ENCODE peak calls at places on chromosomes 11 and 22, in eight cellular contexts. One of them, this sample, is unnamed.

GRCh38 chr11:112863304-112863703 is 97.9 kb upstream of the NCAM1 start:
- DNase-seq in endothelial cell of umbilical vein: no peak
- DNase-seq in pancreas: no peak
- DNase-seq in stomach: no peak
- DNase-seq in lower lobe of right lung: no peak
- DNase-seq in sigmoid colon: no peak
- DNase-seq in psoas muscle: no peak
- DNase-seq in neuronal stem cell: no peak
- DNase-seq in this sample: no peak

GRCh38 chr11:31303644-31304043 is 65.9 kb downstream of the DCDC1 start:
- DNase-seq in pancreas: no peak
- DNase-seq in lower lobe of right lung: no peak
- DNase-seq in endothelial cell of umbilical vein: no peak
- DNase-seq in psoas muscle: no peak
- DNase-seq in neuronal stem cell: no peak
- DNase-seq in sigmoid colon: no peak
- DNase-seq in stomach: no peak
- DNase-seq in this sample: no peak

GRCh38 chr11:119338318-119338890 is 2.3 kb downstream of the C1QTNF5 start:
- DNase-seq in neuronal stem cell: peak; percentile 88
- DNase-seq in pancreas: peak; percentile 64
- DNase-seq in endothelial cell of umbilical vein: peak; percentile 90
- DNase-seq in sigmoid colon: peak; percentile 88
- DNase-seq in psoas muscle: peak; percentile 78
- DNase-seq in lower lobe of right lung: peak; percentile 76
- DNase-seq in stomach: peak; percentile 75
- DNase-seq in this sample: peak; percentile 78

GRCh38 chr22:38176170-38176741 is 5.4 kb downstream of the PLA2G6 start:
- DNase-seq in lower lobe of right lung: peak; percentile 79
- DNase-seq in psoas muscle: peak; percentile 97
- DNase-seq in pancreas: peak; percentile 51
- DNase-seq in endothelial cell of umbilical vein: peak; percentile 99
- DNase-seq in neuronal stem cell: no peak
- DNase-seq in stomach: peak; percentile 79
- DNase-seq in sigmoid colon: peak; percentile 91
- DNase-seq in this sample: peak; percentile 81

GRCh38 chr11:26905368-26905767 is 88.5 kb upstream of the FIBIN start:
- DNase-seq in pancreas: no peak
- DNase-seq in lower lobe of right lung: no peak
- DNase-seq in neuronal stem cell: no peak
- DNase-seq in endothelial cell of umbilical vein: no peak
- DNase-seq in sigmoid colon: no peak
- DNase-seq in psoas muscle: no peak
- DNase-seq in stomach: no peak
- DNase-seq in this sample: no peak

GRCh38 chr11:45647786-45648185 is 17.6 kb downstream of the CHST1 start:
- DNase-seq in psoas muscle: no peak
- DNase-seq in endothelial cell of umbilical vein: no peak
- DNase-seq in lower lobe of right lung: no peak
- DNase-seq in sigmoid colon: no peak
- DNase-seq in neuronal stem cell: peak; percentile 57
- DNase-seq in pancreas: no peak
- DNase-seq in stomach: no peak
- DNase-seq in this sample: no peak

GRCh38 chr22:27687984-27688545 is 113.5 kb downstream of the MN1 start:
- DNase-seq in stomach: no peak
- DNase-seq in sigmoid colon: no peak
- DNase-seq in psoas muscle: no peak
- DNase-seq in pancreas: no peak
- DNase-seq in endothelial cell of umbilical vein: no peak
- DNase-seq in neuronal stem cell: no peak
- DNase-seq in lower lobe of right lung: no peak
- DNase-seq in this sample: no peak

GRCh38 chr11:59206635-59207034 is 6.1 kb downstream of the MPEG1 start:
- DNase-seq in psoas muscle: no peak
- DNase-seq in pancreas: peak; percentile 45
- DNase-seq in neuronal stem cell: no peak
- DNase-seq in stomach: peak; percentile 55
- DNase-seq in lower lobe of right lung: no peak
- DNase-seq in sigmoid colon: no peak
- DNase-seq in endothelial cell of umbilical vein: peak; percentile 41
- DNase-seq in this sample: no peak

GRCh38 chr11:64241175-64241429 is 207 bp downstream of the FKBP2 start:
- DNase-seq in lower lobe of right lung: no peak
- DNase-seq in neuronal stem cell: no peak
- DNase-seq in psoas muscle: no peak
- DNase-seq in endothelial cell of umbilical vein: no peak
- DNase-seq in stomach: no peak
- DNase-seq in pancreas: no peak
- DNase-seq in sigmoid colon: no peak
- DNase-seq in this sample: no peak

DNA sequence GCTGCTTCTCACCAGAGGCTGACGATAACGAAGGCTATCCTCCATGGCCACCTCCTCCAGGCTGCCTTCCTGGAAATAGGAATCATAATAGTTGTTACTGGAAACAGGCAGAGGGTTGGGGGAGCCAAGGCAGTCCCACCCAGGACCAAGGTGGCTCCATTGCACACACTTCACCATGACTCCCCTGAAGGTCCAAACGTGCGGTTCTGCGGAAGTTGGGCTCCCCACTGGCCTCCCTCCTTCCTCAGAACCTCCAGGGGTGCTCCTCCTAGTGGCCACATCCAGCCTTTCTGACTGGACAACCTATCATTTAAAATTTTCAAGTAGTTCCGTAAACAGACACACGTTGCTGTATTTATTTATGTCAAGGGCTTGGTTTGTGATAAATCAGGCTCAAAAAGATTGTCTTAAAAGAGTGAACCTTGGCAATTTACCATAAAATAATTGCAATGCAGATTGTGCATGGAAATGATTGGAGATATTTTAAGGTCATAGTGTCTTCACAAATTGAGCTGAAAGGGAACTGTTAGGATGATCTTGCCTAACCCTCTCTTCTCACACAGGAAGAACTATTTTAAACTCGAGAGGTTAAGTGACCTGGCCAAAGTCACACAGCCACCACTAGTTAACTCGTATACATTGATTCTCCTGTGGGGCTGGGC is 1.4 kb upstream of the TCN2 start:
- DNase-seq in lower lobe of right lung: peak; percentile 70
- DNase-seq in psoas muscle: peak; percentile 66
- DNase-seq in stomach: peak; percentile 63
- DNase-seq in endothelial cell of umbilical vein: peak; percentile 66
- DNase-seq in sigmoid colon: no peak
- DNase-seq in pancreas: peak; percentile 63
- DNase-seq in neuronal stem cell: no peak
- DNase-seq in this sample: no peak
- H3K27ac ChIP-seq in lower lobe of right lung: peak overlapping the region; percentile 86
- H3K27ac ChIP-seq in psoas muscle: peak overlapping the region; percentile 80
- H3K27ac ChIP-seq in stomach: peak overlapping the region; percentile 71
- H3K27ac ChIP-seq in endothelial cell of umbilical vein: peak overlapping the region; percentile 54
- H3K27ac ChIP-seq in sigmoid colon: peak overlapping the region; percentile 88
- H3K27ac ChIP-seq in pancreas: peak overlapping the region; percentile 78
- H3K27ac ChIP-seq in neuronal stem cell: peak overlapping the region; percentile 93
- H3K27ac ChIP-seq in this sample: peak overlapping the region; percentile 83

DNA sequence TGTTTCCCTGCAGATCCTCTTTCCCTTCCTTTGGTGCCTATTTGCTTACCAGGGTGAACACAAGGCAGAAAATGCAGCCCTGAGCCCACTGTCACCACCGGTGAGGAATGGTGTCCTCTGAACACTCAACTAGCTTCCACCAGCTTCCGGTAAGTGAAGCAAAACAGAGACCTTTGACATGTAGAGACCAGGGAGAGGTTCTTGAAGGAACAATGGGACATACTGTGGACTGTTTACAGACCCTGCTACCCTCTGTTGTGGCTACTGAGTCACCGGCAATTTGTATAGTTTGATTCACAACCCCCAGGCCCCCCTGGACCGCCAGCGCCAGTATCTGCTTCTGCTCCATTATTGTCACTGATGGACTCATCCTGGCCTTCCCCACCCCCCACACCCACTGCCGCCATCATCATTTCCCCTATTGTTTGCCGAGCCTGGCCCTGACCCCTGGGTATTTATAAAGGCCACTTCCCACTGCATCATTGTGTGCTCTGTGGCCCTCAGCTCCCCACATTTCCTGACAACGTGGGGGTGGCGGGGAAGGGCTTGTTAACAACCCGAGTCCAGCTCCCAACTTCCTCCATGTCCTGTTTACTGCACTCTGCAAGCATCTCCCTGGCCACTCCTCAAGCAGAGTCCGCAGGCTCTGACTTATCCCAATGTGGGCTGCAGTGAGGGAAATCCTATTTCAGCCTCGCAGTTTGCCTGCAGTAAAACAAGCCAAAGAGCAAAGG is 252.9 kb downstream of the ETS1 start:
- DNase-seq in lower lobe of right lung: peak; percentile 52
- DNase-seq in stomach: no peak
- DNase-seq in pancreas: no peak
- DNase-seq in psoas muscle: no peak
- DNase-seq in neuronal stem cell: no peak
- DNase-seq in sigmoid colon: peak; percentile 74
- DNase-seq in endothelial cell of umbilical vein: peak; percentile 93
- DNase-seq in this sample: no peak
- H3K27ac ChIP-seq in lower lobe of right lung: peak overlapping the region; percentile 72
- H3K27ac ChIP-seq in stomach: peak overlapping the region; percentile 54
- H3K27ac ChIP-seq in pancreas: no peak overlapping the region
- H3K27ac ChIP-seq in psoas muscle: peak overlapping the region; percentile 30
- H3K27ac ChIP-seq in neuronal stem cell: no peak overlapping the region
- H3K27ac ChIP-seq in sigmoid colon: no peak overlapping the region
- H3K27ac ChIP-seq in endothelial cell of umbilical vein: peak overlapping the region; percentile 87
- H3K27ac ChIP-seq in this sample: peak overlapping the region; percentile 58

GRCh38 chr22:30251661-30252226 is 5.2 kb upstream of the LIF start:
- DNase-seq in endothelial cell of umbilical vein: no peak
- DNase-seq in pancreas: no peak
- DNase-seq in sigmoid colon: no peak
- DNase-seq in lower lobe of right lung: no peak
- DNase-seq in psoas muscle: no peak
- DNase-seq in neuronal stem cell: no peak
- DNase-seq in stomach: no peak
- DNase-seq in this sample: no peak

GRCh38 chr22:30254307-30254706 is 7.7 kb upstream of the LIF start:
- DNase-seq in lower lobe of right lung: no peak
- DNase-seq in sigmoid colon: no peak
- DNase-seq in stomach: no peak
- DNase-seq in psoas muscle: no peak
- DNase-seq in neuronal stem cell: no peak
- DNase-seq in pancreas: no peak
- DNase-seq in endothelial cell of umbilical vein: no peak
- DNase-seq in this sample: no peak

GRCh38 chr22:30250713-30251267 is 4.2 kb upstream of the LIF start:
- DNase-seq in sigmoid colon: no peak
- DNase-seq in neuronal stem cell: no peak
- DNase-seq in endothelial cell of umbilical vein: no peak
- DNase-seq in lower lobe of right lung: no peak
- DNase-seq in stomach: peak; percentile 38
- DNase-seq in psoas muscle: no peak
- DNase-seq in pancreas: no peak
- DNase-seq in this sample: no peak

GRCh38 chr22:30253205-30253852 is 6.8 kb upstream of the LIF start:
- DNase-seq in neuronal stem cell: no peak
- DNase-seq in endothelial cell of umbilical vein: no peak
- DNase-seq in sigmoid colon: no peak
- DNase-seq in pancreas: peak; percentile 66
- DNase-seq in lower lobe of right lung: no peak
- DNase-seq in stomach: peak; percentile 43
- DNase-seq in psoas muscle: peak; percentile 73
- DNase-seq in this sample: peak; percentile 77

DNA sequence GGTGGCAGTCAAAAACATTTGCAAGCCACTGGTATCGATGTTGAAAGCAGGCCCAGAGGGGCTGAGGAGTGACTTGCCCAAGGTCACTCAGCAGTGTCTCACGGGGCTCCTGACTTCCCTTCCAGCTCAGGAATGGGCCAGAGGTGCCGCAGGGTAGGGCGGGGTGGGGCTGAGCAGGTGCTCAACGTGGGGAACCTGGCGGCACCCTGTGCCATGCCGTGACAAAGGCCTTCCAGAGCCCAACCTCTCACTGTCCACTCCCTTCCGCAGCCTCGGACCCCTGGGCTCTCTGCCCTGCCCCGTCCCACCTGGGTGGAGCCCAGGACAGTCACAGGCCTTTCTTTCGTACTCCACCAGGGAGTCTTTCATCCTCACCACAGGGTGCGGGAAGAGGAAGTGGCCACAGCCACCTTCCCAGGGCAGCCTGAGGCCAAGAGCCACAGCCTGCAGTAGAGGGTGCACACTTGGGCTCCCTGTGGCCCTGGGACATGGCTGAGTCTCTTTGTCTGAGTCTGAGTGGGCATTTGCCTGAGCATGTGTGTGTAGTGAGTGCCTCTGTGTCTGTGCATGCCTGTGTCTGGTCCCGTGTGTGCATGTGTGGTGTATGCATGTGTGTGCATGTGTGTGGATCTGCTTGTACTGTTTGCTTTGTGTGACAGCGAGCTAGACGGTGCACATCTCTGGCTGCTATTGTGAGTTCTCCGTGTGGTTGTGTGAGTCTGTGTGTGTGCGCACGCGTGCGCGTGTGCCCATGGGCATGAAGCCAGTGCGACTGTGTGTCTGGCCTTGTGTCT is 6.0 kb upstream of the LIF start:
- DNase-seq in sigmoid colon: no peak
- DNase-seq in psoas muscle: no peak
- DNase-seq in endothelial cell of umbilical vein: peak; percentile 4
- DNase-seq in stomach: peak; percentile 41
- DNase-seq in neuronal stem cell: no peak
- DNase-seq in lower lobe of right lung: no peak
- DNase-seq in pancreas: no peak
- DNase-seq in this sample: no peak
- H3K27ac ChIP-seq in sigmoid colon: no peak overlapping the region
- H3K27ac ChIP-seq in psoas muscle: peak overlapping the region; percentile 16
- H3K27ac ChIP-seq in endothelial cell of umbilical vein: no peak overlapping the region
- H3K27ac ChIP-seq in stomach: peak overlapping the region; percentile 64
- H3K27ac ChIP-seq in neuronal stem cell: no peak overlapping the region
- H3K27ac ChIP-seq in lower lobe of right lung: peak overlapping the region; percentile 33
- H3K27ac ChIP-seq in pancreas: peak overlapping the region; percentile 39
- H3K27ac ChIP-seq in this sample: no peak overlapping the region

DNA sequence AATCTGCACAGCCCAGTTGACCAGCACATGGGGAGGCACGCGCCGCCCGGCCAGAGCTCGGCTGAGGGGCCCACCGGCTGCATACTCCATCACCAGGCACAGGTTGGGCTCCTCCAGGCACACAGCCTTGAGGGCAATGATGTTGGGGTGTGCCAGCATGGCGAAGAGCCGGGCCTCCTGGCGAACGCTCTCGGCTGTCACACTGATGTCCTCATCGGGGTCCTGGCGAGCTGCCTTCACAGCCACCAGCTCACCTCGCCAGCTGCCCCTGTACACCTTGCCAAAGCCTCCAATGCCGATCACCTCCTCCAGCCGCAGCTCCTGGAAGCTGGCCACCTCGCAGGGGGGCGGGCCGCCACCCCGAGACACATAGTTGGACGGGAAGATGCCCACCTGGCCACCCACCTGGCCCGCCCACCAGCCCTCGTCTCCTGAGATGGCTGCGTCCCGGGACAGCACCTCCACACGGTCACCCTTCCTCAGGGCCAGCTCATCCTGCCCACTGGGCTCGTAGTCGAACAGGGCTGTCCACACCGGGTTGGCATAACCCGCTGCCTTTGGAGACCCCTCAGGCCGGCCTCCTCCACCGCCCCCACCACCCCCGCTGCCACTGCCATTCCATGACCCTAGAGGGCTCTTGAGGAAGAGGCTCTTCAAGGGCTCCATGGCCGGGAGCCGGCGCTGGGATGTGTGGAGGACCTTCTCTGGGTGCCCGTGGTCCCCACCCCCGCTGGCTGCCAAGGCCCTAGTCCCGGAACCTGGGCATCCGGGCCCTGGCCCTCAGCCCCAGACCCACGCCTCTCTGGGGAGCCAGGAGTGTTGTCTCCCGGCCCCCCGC is 711 bp downstream of the MAP3K11 start:
- DNase-seq in lower lobe of right lung: peak; percentile 70
- DNase-seq in endothelial cell of umbilical vein: peak; percentile 18
- DNase-seq in sigmoid colon: no peak
- DNase-seq in stomach: peak; percentile 42
- DNase-seq in psoas muscle: peak; percentile 75
- DNase-seq in neuronal stem cell: no peak
- DNase-seq in pancreas: peak; percentile 76
- DNase-seq in this sample: no peak
- H3K27ac ChIP-seq in lower lobe of right lung: peak overlapping the region; percentile 95
- H3K27ac ChIP-seq in endothelial cell of umbilical vein: peak overlapping the region; percentile 88
- H3K27ac ChIP-seq in sigmoid colon: peak overlapping the region; percentile 95
- H3K27ac ChIP-seq in stomach: peak overlapping the region; percentile 98
- H3K27ac ChIP-seq in psoas muscle: peak overlapping the region; percentile 89
- H3K27ac ChIP-seq in neuronal stem cell: peak overlapping the region; percentile 84
- H3K27ac ChIP-seq in pancreas: peak overlapping the region; percentile 88
- H3K27ac ChIP-seq in this sample: peak overlapping the region; percentile 95

This sample was measured in upper lobe of right lung.